ENCODE peak calls at places on chromosomes 1 and 21, in five cellular contexts. A is colonic mucosa; P is PC-9; Z is GM12878; X is CD8-positive, alpha-beta T cell. F is an unnamed sample.

GRCh38 chr1:92476071-92476607 is 10.6 kb downstream of the GFI1 start:
- DNase-seq in Z (no peak), P (no peak), A (no peak), X (peak; percentile 64), F (no peak)

GRCh38 chr1:53710584-53710983 is 28.4 kb downstream of the GLIS1 start:
- DNase-seq in Z (no peak), P (no peak), A (no peak), X (no peak), F (no peak)

GRCh38 chr21:26966978-26967913 is at the start of gene ADAMTS5:
- DNase-seq in A (peak; percentile 28), Z (no peak), P (no peak), X (no peak), F (no peak)

GRCh38 chr1:42971848-42972291 is 13.2 kb upstream of the SLC2A1 start:
- DNase-seq in X (no peak), Z (no peak), P (no peak), A (peak; percentile 62), F (no peak)

GRCh38 chr1:205980182-205980830 is 22.9 kb downstream of the RAB7B start:
- DNase-seq in P (no peak), Z (no peak), X (no peak), A (no peak), F (no peak)

GRCh38 chr1:227429447-227430359 is 111.4 kb upstream of the CDC42BPA start:
- DNase-seq in X (no peak), Z (no peak), A (no peak), P (no peak), F (no peak)

GRCh38 chr1:23799570-23800395 is 771 bp downstream of the GALE start:
- DNase-seq in A (peak; percentile 92), Z (no peak), X (no peak), P (peak; percentile 87), F (peak; percentile 71)

GRCh38 chr1:66084442-66084841 is 291.7 kb downstream of the PDE4B start:
- DNase-seq in X (no peak), P (no peak), Z (no peak), A (no peak), F (no peak)

GRCh38 chr1:99004270-99005141 is at the start of gene PLPPR5:
- DNase-seq in P (no peak), A (no peak), Z (no peak), X (peak; percentile 23), F (no peak)

GRCh38 chr1:33143698-33144097 is 38.1 kb downstream of the TRIM62 start:
- DNase-seq in X (no peak), P (no peak), Z (no peak), A (no peak), F (no peak)

GRCh38 chr1:36880155-36881070 is 153.9 kb downstream of the GRIK3 start:
- DNase-seq in A (peak; percentile 5), Z (no peak), X (no peak), P (no peak), F (no peak)

GRCh38 chr21:16047857-16048256 is 318.1 kb downstream of the USP25 start:
- DNase-seq in P (no peak), A (no peak), Z (no peak), X (no peak), F (no peak)

GRCh38 chr1:229509576-229509975 is 1.4 kb upstream of the NUP133 start:
- DNase-seq in A (no peak), Z (no peak), P (no peak), X (no peak), F (no peak)

GRCh38 chr21:32347887-32348450 is 44.8 kb downstream of the URB1 start:
- DNase-seq in X (no peak), Z (no peak), A (peak; percentile 53), P (no peak), F (peak; percentile 7)

GRCh38 chr1:86616871-86617270 is 70.0 kb downstream of the CLCA4 start:
- DNase-seq in Z (peak; percentile 75), P (peak; percentile 64), X (no peak), A (peak; percentile 57), F (no peak)

GRCh38 chr1:94633051-94633450 is 91.5 kb upstream of the F3 start:
- DNase-seq in P (no peak), A (no peak), X (no peak), Z (no peak), F (no peak)

GRCh38 chr21:10273196-10273595 is 248.2 kb upstream of the TPTE start:
- DNase-seq in Z (no peak), P (no peak), A (no peak), X (no peak), F (no peak)

GRCh38 chr1:15937706-15938168 is 38.2 kb downstream of the ZBTB17 start:
- DNase-seq in A (no peak), P (no peak), Z (no peak), X (no peak), F (peak; percentile 28)

GRCh38 chr1:87328121-87329050 is at the start of gene LMO4:
- DNase-seq in Z (peak; percentile 81), X (peak; percentile 86), A (peak; percentile 96), P (peak; percentile 94), F (peak; percentile 92)

GRCh38 chr1:231583376-231583775 is 43.2 kb upstream of the DISC1 start:
- DNase-seq in X (no peak), Z (no peak), P (no peak), A (no peak), F (no peak)

GRCh38 chr1:175072131-175072941 is 4.7 kb downstream of the TNN start:
- DNase-seq in Z (no peak), P (no peak), X (no peak), A (no peak), F (no peak)

GRCh38 chr1:225928186-225929175 is 4.4 kb upstream of the PYCR2 start:
- DNase-seq in A (no peak), Z (no peak), P (no peak), X (no peak), F (no peak)

GRCh38 chr1:159429074-159429861 is 2.7 kb upstream of the OR10J4 start:
- DNase-seq in X (no peak), P (no peak), A (no peak), Z (no peak), F (no peak)

GRCh38 chr1:27634166-27634981 is 611 bp downstream of the FGR start:
- DNase-seq in A (no peak), Z (no peak), X (peak; percentile 43), P (no peak), F (no peak)

GRCh38 chr1:20355828-20356735 is 65.4 kb downstream of the VWA5B1 start:
- DNase-seq in Z (no peak), A (no peak), X (no peak), P (peak; percentile 85), F (no peak)

GRCh38 chr21:27406297-27407009 is 439.6 kb upstream of the ADAMTS5 start:
- DNase-seq in A (no peak), P (no peak), X (no peak), Z (no peak), F (no peak)

GRCh38 chr1:198171667-198172294 is 15.0 kb downstream of the NEK7 start:
- DNase-seq in A (no peak), P (no peak), X (no peak), Z (no peak), F (no peak)

GRCh38 chr1:212915245-212916091 is 34.9 kb upstream of the VASH2 start:
- DNase-seq in Z (no peak), A (no peak), P (no peak), X (no peak), F (no peak)

GRCh38 chr21:46184625-46185555 is 631 bp upstream of the SPATC1L start:
- DNase-seq in X (peak; percentile 74), Z (peak; percentile 63), A (peak; percentile 72), P (peak; percentile 48), F (peak; percentile 76)

GRCh38 chr1:235102259-235102582 is 26.4 kb downstream of the TOMM20 start:
- DNase-seq in P (no peak), A (no peak), Z (no peak), X (no peak), F (no peak)

GRCh38 chr1:235101558-235102258 is 26.9 kb downstream of the TOMM20 start:
- DNase-seq in A (no peak), Z (no peak), X (no peak), P (no peak), F (no peak)

GRCh38 chr1:235098991-235099390 is 29.6 kb downstream of the TOMM20 start:
- DNase-seq in P (no peak), X (no peak), Z (no peak), A (no peak), F (no peak)

GRCh38 chr1:235098547-235098946 is 30.1 kb downstream of the TOMM20 start:
- DNase-seq in Z (no peak), A (no peak), X (no peak), P (no peak), F (no peak)

DNA sequence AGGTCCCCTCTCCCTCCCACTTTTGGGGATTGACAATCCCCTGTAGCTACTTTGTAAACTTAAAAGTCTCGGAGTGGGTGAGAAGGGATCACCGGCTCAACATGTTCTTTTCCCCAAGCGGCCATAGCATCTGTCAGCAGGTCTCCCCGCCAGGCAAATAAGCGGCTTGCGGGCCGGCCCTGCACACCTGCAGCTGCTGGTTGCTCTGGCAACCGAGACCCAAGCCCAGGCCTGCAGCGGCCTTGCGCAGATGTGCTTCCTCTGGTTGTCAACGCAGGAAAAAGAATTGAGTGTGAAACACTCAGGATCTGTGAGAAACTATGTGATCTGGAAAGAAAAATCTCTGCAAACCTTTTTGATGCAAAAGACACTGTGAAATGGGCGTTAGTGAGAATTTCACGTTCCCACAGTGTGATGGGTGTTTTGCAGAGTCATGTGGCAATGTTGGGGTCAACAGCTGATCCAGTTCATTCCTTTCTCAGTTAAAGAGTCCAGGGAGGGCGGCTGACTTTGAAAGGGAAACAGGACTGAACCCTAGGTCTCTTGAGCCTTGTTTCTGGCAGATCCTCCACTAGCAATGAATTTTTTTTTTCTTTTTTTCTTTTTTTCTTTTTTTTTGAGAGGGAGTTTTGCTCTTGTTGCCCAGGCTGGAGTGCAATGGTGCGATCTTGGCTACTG is 28.4 kb downstream of the TOMM20 start:
- DNase-seq in Z (peak; percentile 66), P (no peak), A (no peak), X (no peak), F (no peak)
- H3K4me1 ChIP-seq in Z (peaks cover 6% of the 10 kb centered on the region), P (no peaks in the 10 kb centered on the region), A (no peaks in the 10 kb centered on the region), X (peaks cover 20% of the 10 kb centered on the region), F (peaks cover 12% of the 10 kb centered on the region)

GRCh38 chr1:208239518-208240381 is 4.4 kb downstream of the PLXNA2 start:
- DNase-seq in A (peak; percentile 84), X (no peak), Z (no peak), P (no peak), F (peak; percentile 43)
- H3K4me3 ChIP-seq in A (peak overlapping the region; percentile 3), X (no peak overlapping the region), Z (no peak overlapping the region), P (no peak overlapping the region), F (no peak overlapping the region)

GRCh38 chr1:211654838-211655787 is 20.3 kb downstream of the NEK2 start:
- DNase-seq in A (peak; percentile 89), Z (no peak), X (peak; percentile 84), P (peak; percentile 69), F (peak; percentile 84)

GRCh38 chr1:211656728-211657127 is 18.7 kb downstream of the NEK2 start:
- DNase-seq in A (no peak), X (no peak), Z (no peak), P (no peak), F (no peak)

GRCh38 chr1:211652371-211652770 is 23.1 kb downstream of the NEK2 start:
- DNase-seq in Z (no peak), A (no peak), X (no peak), P (no peak), F (no peak)

GRCh38 chr1:211653329-211653728 is 22.1 kb downstream of the NEK2 start:
- DNase-seq in Z (no peak), A (no peak), X (no peak), P (peak; percentile 66), F (no peak)

GRCh38 chr1:211653907-211654553 is 21.4 kb downstream of the NEK2 start:
- DNase-seq in P (peak; percentile 83), Z (no peak), X (no peak), A (no peak), F (no peak)
- TF ChIP-seq CTCF in P (no peak), Z (no peak), X (no peak), A (no peak), F (no peak)

GRCh38 chr1:7964476-7964875 is 3.0 kb downstream of the PARK7 start:
- DNase-seq in X (no peak), A (no peak), P (no peak), Z (no peak), F (no peak)
- H3K4me1 ChIP-seq in X (peaks cover 57% of the 10 kb centered on the region), A (peaks cover 11% of the 10 kb centered on the region), P (peaks cover 13% of the 10 kb centered on the region), Z (peaks cover 10% of the 10 kb centered on the region), F (no peaks in the 10 kb centered on the region)

F was measured in Caco-2.